ENCODE peak calls at places on chromosomes 7 and 10, in ten cellular contexts. I is activated naive CD4-positive, alpha-beta T cell; E is activated T-helper 1 cell treated with anti-CD3 and anti-CD28 coated beads, Interleukin-12 subunit alpha, Interleukin-12 subunit beta, Interleukin-2, Interleukin-4 antibody, amounts not matched to agents 30 ng/mL and 10 ng/mL and 1 ng/mL, durations not matched to agents 14 hours and 24 hours and 36 hours; U is caudate nucleus; R is activated naive CD8-positive, alpha-beta T cell treated with anti-CD3 and anti-CD28 coated beads, Interleukin-2, amount 50 U/mL, for 24 hours; L is left ventricle myocardium inferior; C is mesendoderm; X is posterior vena cava; P is aorta; Z is HFF-Myc. W is an unnamed sample.

GRCh38 chr10:114684085-114684821 is 26.2 kb upstream of the ABLIM1 start:
- DNase-seq in R (no peak), E (no peak), X (peak), U (no peak), I (no peak), P (peak), L (peak), Z (no peak), C (no peak), W (no peak)

GRCh38 chr7:145957160-145957890 is 159.3 kb upstream of the CNTNAP2 start:
- DNase-seq in E (no peak), Z (no peak), C (no peak), P (no peak), U (no peak), L (no peak), I (no peak), R (no peak), X (no peak), W (no peak)

GRCh38 chr10:132322621-132323048 is 9.4 kb upstream of the LRRC27 start:
- DNase-seq in Z (no peak), R (no peak), I (no peak), X (no peak), C (peak), E (no peak), U (no peak), P (no peak), L (no peak), W (no peak)

GRCh38 chr10:70954373-70954772 is 66.0 kb upstream of the PCBD1 start:
- DNase-seq in U (no peak), L (no peak), X (peak), R (no peak), Z (no peak), I (no peak), E (no peak), P (no peak), C (no peak), W (no peak)

GRCh38 chr7:27188666-27189559 is 3.9 kb upstream of the HOXA11 start:
- DNase-seq in X (peak), L (no peak), U (no peak), R (no peak), P (peak), C (peak), Z (no peak), I (no peak), E (no peak), W (peak)

GRCh38 chr7:36598056-36598675 is 126.1 kb downstream of the AOAH start:
- DNase-seq in E (no peak), P (no peak), Z (no peak), L (no peak), I (no peak), C (peak), U (no peak), R (no peak), X (no peak), W (no peak)

GRCh38 chr7:35353481-35353880 is 99.6 kb upstream of the TBX20 start:
- DNase-seq in U (no peak), I (no peak), E (no peak), L (no peak), X (no peak), Z (no peak), P (no peak), R (no peak), C (no peak), W (no peak)

GRCh38 chr10:88879754-88880286 is at the start of gene STAMBPL1:
- DNase-seq in R (peak), C (no peak), U (peak), I (peak), Z (no peak), P (peak), L (no peak), E (peak), X (no peak), W (no peak)

GRCh38 chr10:28796606-28797512 is 119.5 kb downstream of the BAMBI start:
- DNase-seq in P (peak), E (no peak), C (no peak), X (no peak), L (peak), U (no peak), Z (peak), I (no peak), R (no peak), W (no peak)